ENCODE peak calls at places on chromosomes 6 and 20, in nine cellular contexts. C is hepatocyte; L is tibial nerve; J is CD8-positive, alpha-beta T cell; Q is ovary; A is Peyer's patch; D is upper lobe of left lung; B is colonic mucosa; Y is transverse colon. Z is an unnamed sample.

GRCh38 chr6:139863964-139864363 is 489.5 kb upstream of the CITED2 start:
- DNase-seq in C (no peak), L (no peak), J (no peak), Q (no peak), A (no peak), D (no peak), B (no peak), Y (no peak), Z (no peak)

GRCh38 chr6:166052837-166053236 is 114.8 kb downstream of the TBXT start:
- DNase-seq in C (no peak), L (no peak), J (no peak), Q (no peak), A (no peak), D (no peak), B (no peak), Y (no peak), Z (no peak)

GRCh38 chr6:106051241-106051640 is 34.9 kb upstream of the PRDM1 start:
- DNase-seq in C (no peak), L (no peak), J (no peak), Q (no peak), A (no peak), D (no peak), B (no peak), Y (no peak), Z (no peak)

GRCh38 chr6:126376682-126377081 is 36.8 kb downstream of the CENPW start:
- DNase-seq in C (no peak), L (no peak), J (no peak), Q (no peak), A (no peak), D (no peak), B (no peak), Y (no peak), Z (no peak)

GRCh38 chr6:107353773-107354382 is 105.5 kb downstream of the PDSS2 start:
- DNase-seq in C (no peak), L (no peak), J (no peak), Q (no peak), A (no peak), D (no peak), B (no peak), Y (no peak), Z (no peak)

GRCh38 chr20:4090756-4091331 is 75.5 kb upstream of the RNF24 start:
- DNase-seq in C (peak; percentile 33), L (no peak), J (no peak), Q (no peak), A (no peak), D (no peak), B (no peak), Y (no peak), Z (no peak)

GRCh38 chr6:56727097-56727845 is 84.6 kb upstream of the DST start:
- DNase-seq in C (peak; percentile 26), L (no peak), J (no peak), Q (no peak), A (no peak), D (no peak), B (no peak), Y (no peak), Z (no peak)

GRCh38 chr6:137646506-137646905 is 152.3 kb upstream of the OLIG3 start:
- DNase-seq in C (no peak), L (no peak), J (no peak), Q (no peak), A (no peak), D (no peak), B (no peak), Y (no peak), Z (no peak)

GRCh38 chr6:20211941-20212391 is 303 bp downstream of the MBOAT1 start:
- DNase-seq in C (peak; percentile 78), L (peak; percentile 22), J (no peak), Q (no peak), A (no peak), D (peak; percentile 58), B (peak; percentile 60), Y (peak; percentile 61), Z (peak; percentile 79)

GRCh38 chr6:35469711-35470662 is 1.8 kb downstream of the RPL10A start:
- DNase-seq in C (no peak), L (no peak), J (no peak), Q (peak; percentile 62), A (no peak), D (no peak), B (peak; percentile 58), Y (peak; percentile 55), Z (no peak)

GRCh38 chr6:35213161-35213823 is 464 bp upstream of the SCUBE3 start:
- DNase-seq in C (peak; percentile 41), L (no peak), J (no peak), Q (no peak), A (no peak), D (no peak), B (no peak), Y (no peak), Z (no peak)

GRCh38 chr6:101090281-101090680 is 209.2 kb upstream of the ASCC3 start:
- DNase-seq in C (no peak), L (no peak), J (no peak), Q (no peak), A (no peak), D (no peak), B (no peak), Y (no peak), Z (no peak)

GRCh38 chr6:131191590-131191989 is 56.3 kb downstream of the AKAP7 start:
- DNase-seq in C (no peak), L (no peak), J (no peak), Q (no peak), A (no peak), D (no peak), B (no peak), Y (no peak), Z (no peak)

GRCh38 chr20:25296094-25297093 is 48.5 kb downstream of the PYGB start:
- DNase-seq in C (peak; percentile 55), L (no peak), J (peak; percentile 11), Q (peak; percentile 53), A (no peak), D (no peak), B (no peak), Y (peak; percentile 60), Z (peak; percentile 62)

GRCh38 chr20:34946661-34947060 is 8.9 kb downstream of the GSS start:
- DNase-seq in C (no peak), L (no peak), J (no peak), Q (no peak), A (no peak), D (no peak), B (no peak), Y (no peak), Z (no peak)

GRCh38 chr6:30263734-30264133 is 50.5 kb upstream of the TRIM26 start:
- DNase-seq in C (peak; percentile 11), L (no peak), J (no peak), Q (no peak), A (no peak), D (no peak), B (no peak), Y (no peak), Z (no peak)

GRCh38 chr6:1131285-1132079 is 180.4 kb upstream of the FOXQ1 start:
- DNase-seq in C (peak; percentile 87), L (no peak), J (no peak), Q (no peak), A (no peak), D (peak; percentile 29), B (no peak), Y (no peak), Z (no peak)

GRCh38 chr20:9015984-9016324 is 52.9 kb upstream of the PLCB4 start:
- DNase-seq in C (no peak), L (no peak), J (no peak), Q (no peak), A (no peak), D (no peak), B (no peak), Y (no peak), Z (no peak)

GRCh38 chr6:30819287-30819917 is 64.9 kb upstream of the DDR1 start:
- DNase-seq in C (no peak), L (no peak), J (no peak), Q (no peak), A (no peak), D (no peak), B (no peak), Y (no peak), Z (no peak)

GRCh38 chr20:38272961-38273360 is 12.4 kb upstream of the KIAA1755 start:
- DNase-seq in C (no peak), L (no peak), J (no peak), Q (no peak), A (no peak), D (no peak), B (no peak), Y (no peak), Z (no peak)
- H3K4me1 ChIP-seq in C (no peaks in the 10 kb centered on the region), L (peaks cover 19% of the 10 kb centered on the region), J (no peaks in the 10 kb centered on the region), Q (peaks cover 5% of the 10 kb centered on the region), A (no peaks in the 10 kb centered on the region), D (no peaks in the 10 kb centered on the region), B (no peaks in the 10 kb centered on the region), Y (no peaks in the 10 kb centered on the region), Z (no peaks in the 10 kb centered on the region)

GRCh38 chr6:121356575-121356974 is 22.3 kb upstream of the TBC1D32 start:
- DNase-seq in C (no peak), L (no peak), J (no peak), Q (no peak), A (no peak), D (no peak), B (no peak), Y (no peak), Z (no peak)
- TF ChIP-seq CTCF in C (no peak), L (no peak), J (no peak), Q (no peak), A (no peak), D (no peak), B (no peak), Y (no peak), Z (no peak)

GRCh38 chr6:44146685-44147084 is 11.9 kb upstream of the CAPN11 start:
- DNase-seq in C (no peak), L (no peak), J (no peak), Q (no peak), A (no peak), D (no peak), B (no peak), Y (no peak), Z (no peak)

GRCh38 chr6:44145839-44146238 is 12.8 kb upstream of the CAPN11 start:
- DNase-seq in C (no peak), L (no peak), J (no peak), Q (no peak), A (no peak), D (no peak), B (no peak), Y (no peak), Z (no peak)

GRCh38 chr6:44147256-44147655 is 11.4 kb upstream of the CAPN11 start:
- DNase-seq in C (no peak), L (no peak), J (no peak), Q (no peak), A (no peak), D (no peak), B (no peak), Y (no peak), Z (no peak)

GRCh38 chr6:44142835-44143234 is 15.5 kb downstream of the TMEM63B start:
- DNase-seq in C (no peak), L (no peak), J (no peak), Q (no peak), A (no peak), D (no peak), B (no peak), Y (no peak), Z (no peak)

GRCh38 chr6:44143731-44144130 is 14.9 kb upstream of the CAPN11 start:
- DNase-seq in C (no peak), L (no peak), J (no peak), Q (no peak), A (no peak), D (no peak), B (no peak), Y (no peak), Z (no peak)
- H3K4me3 ChIP-seq in C (no peak overlapping the region), L (no peak overlapping the region), J (no peak overlapping the region), Q (no peak overlapping the region), A (no peak overlapping the region), D (no peak overlapping the region), B (no peak overlapping the region), Y (no peak overlapping the region), Z (no peak overlapping the region)

GRCh38 chr20:32966382-32966781 is 37.9 kb downstream of the SUN5 start:
- DNase-seq in C (no peak), L (no peak), J (no peak), Q (no peak), A (no peak), D (no peak), B (peak; percentile 15), Y (no peak), Z (no peak)
- H3K4me1 ChIP-seq in C (no peaks in the 10 kb centered on the region), L (peaks cover 22% of the 10 kb centered on the region), J (peaks cover 74% of the 10 kb centered on the region), Q (no peaks in the 10 kb centered on the region), A (peaks cover 22% of the 10 kb centered on the region), D (no peaks in the 10 kb centered on the region), B (no peaks in the 10 kb centered on the region), Y (no peaks in the 10 kb centered on the region), Z (no peaks in the 10 kb centered on the region)

Z was measured in mucosa of descending colon.